ENCODE peak calls at places on chromosome 15, in five cellular contexts. L is CD8-positive, alpha-beta T cell; T is fibroblast of villous mesenchyme; H is activated effector memory CD4-positive, alpha-beta T cell treated with anti-CD3 and anti-CD28 coated beads, Interleukin-2, amount 50 U/mL, for 16 hours; K is NCI-H510A treated with DMSO at 0.1 percent for 48 hours. J is an unnamed sample.

GRCh38 chr15:71748327-71748726 is 62.0 kb upstream of the NR2E3 start:
- DNase-seq in L (no peak), T (peak), H (no peak), K (no peak), J (no peak)

GRCh38 chr15:51341366-51342248 is at the start of gene GLDN:
- DNase-seq in L (no peak), T (peak), H (no peak), K (peak), J (peak)

GRCh38 chr15:77518458-77518857 is 97.8 kb downstream of the HMG20A start:
- DNase-seq in L (no peak), T (no peak), H (peak), K (no peak), J (no peak)

GRCh38 chr15:26899658-26900057 is 32.8 kb downstream of the GABRA5 start:
- DNase-seq in L (no peak), T (no peak), H (no peak), K (no peak), J (no peak)

GRCh38 chr15:75063338-75063737 is 39.9 kb downstream of the PPCDC start:
- DNase-seq in L (no peak), T (peak), H (no peak), K (no peak), J (no peak)

GRCh38 chr15:66702770-66703539 is 919 bp downstream of the SMAD6 start:
- DNase-seq in L (peak), T (no peak), H (no peak), K (peak), J (no peak)

GRCh38 chr15:53976844-53977392 is 1.3 kb upstream of the UNC13C start:
- DNase-seq in L (no peak), T (no peak), H (no peak), K (peak), J (peak)

GRCh38 chr15:68488290-68488689 is 56.3 kb upstream of the ITGA11 start:
- DNase-seq in L (no peak), T (no peak), H (no peak), K (no peak), J (peak)

GRCh38 chr15:62782100-62782791 is 260.3 kb upstream of the TPM1 start:
- DNase-seq in L (no peak), T (peak), H (no peak), K (peak), J (peak)

GRCh38 chr15:31870336-31871158 is 159.8 kb upstream of the CHRNA7 start:
- DNase-seq in L (peak), T (peak), H (peak), K (peak), J (peak)

GRCh38 chr15:33330931-33331330 is 20.2 kb downstream of the RYR3 start:
- DNase-seq in L (no peak), T (no peak), H (no peak), K (peak), J (no peak)

GRCh38 chr15:95202569-95203349 is 971.4 kb downstream of the MCTP2 start:
- DNase-seq in L (no peak), T (no peak), H (no peak), K (no peak), J (no peak)

GRCh38 chr15:58856090-58856489 is 77.4 kb downstream of the SLTM start:
- DNase-seq in L (no peak), T (peak), H (no peak), K (no peak), J (no peak)

GRCh38 chr15:84552896-84553295 is 47.9 kb upstream of the ZSCAN2 start:
- DNase-seq in L (no peak), T (no peak), H (no peak), K (no peak), J (no peak)

GRCh38 chr15:64878708-64879107 is 33.0 kb upstream of the ANKDD1A start:
- DNase-seq in L (no peak), T (no peak), H (no peak), K (no peak), J (no peak)

GRCh38 chr15:95760508-95760907 is 570.0 kb upstream of the NR2F2 start:
- DNase-seq in L (no peak), T (peak), H (no peak), K (no peak), J (no peak)

GRCh38 chr15:84949845-84950569 is 31.6 kb upstream of the PDE8A start:
- DNase-seq in L (no peak), T (no peak), H (no peak), K (no peak), J (no peak)

GRCh38 chr15:66772967-66773873 is 71.2 kb downstream of the SMAD6 start:
- DNase-seq in L (no peak), T (peak), H (no peak), K (no peak), J (no peak)

GRCh38 chr15:101024111-101024695 is 105.0 kb downstream of the LRRK1 start:
- DNase-seq in L (no peak), T (peak), H (no peak), K (no peak), J (no peak)

GRCh38 chr15:69035205-69035917 is 20.9 kb downstream of the NOX5 start:
- DNase-seq in L (no peak), T (no peak), H (no peak), K (peak), J (peak)

GRCh38 chr15:75229191-75230015 is 27.7 kb downstream of the C15orf39 start:
- DNase-seq in L (no peak), T (no peak), H (peak), K (no peak), J (no peak)

GRCh38 chr15:72319360-72319984 is 485 bp downstream of the CELF6 start:
- DNase-seq in L (peak), T (peak), H (peak), K (peak), J (no peak)

GRCh38 chr15:81351651-81352050 is 22.4 kb downstream of the TMC3 start:
- DNase-seq in L (no peak), T (no peak), H (no peak), K (no peak), J (no peak)

GRCh38 chr15:90300541-90300940 is 35.1 kb downstream of the NGRN start:
- DNase-seq in L (no peak), T (no peak), H (no peak), K (no peak), J (no peak)

GRCh38 chr15:76181705-76182107 is 121.9 kb downstream of the TMEM266 start:
- DNase-seq in L (no peak), T (no peak), H (peak), K (no peak), J (no peak)

GRCh38 chr15:92693922-92694331 is 38.4 kb upstream of the FAM174B start:
- DNase-seq in L (no peak), T (peak), H (no peak), K (peak), J (peak)

GRCh38 chr15:100861511-100861991 is 18.1 kb upstream of the ALDH1A3 start:
- DNase-seq in L (no peak), T (no peak), H (no peak), K (no peak), J (no peak)

GRCh38 chr15:60781211-60781713 is 302.3 kb upstream of the ICE2 start:
- DNase-seq in L (no peak), T (no peak), H (no peak), K (no peak), J (no peak)

GRCh38 chr15:81485806-81486205 is 111.8 kb upstream of the TMC3 start:
- DNase-seq in L (no peak), T (no peak), H (no peak), K (no peak), J (no peak)

J was measured in NCI-H146.